ENCODE peak calls at places on chromosomes 5 and 9, in ten cellular contexts. V, K, J, Z, C, E, F, P, O and I are unnamed samples.

GRCh38 chr9:89473762-89474469 is 24.0 kb downstream of the SEMA4D start:
- DNase-seq in K (no peak), V (peak; percentile 43), O (no peak), J (no peak), Z (peak; percentile 27), C (peak; percentile 47), P (peak; percentile 30), F (no peak), E (no peak), I (no peak)

GRCh38 chr9:72585737-72586136 is 64.3 kb downstream of the TMC1 start:
- DNase-seq in C (no peak), E (no peak), K (no peak), P (no peak), V (no peak), F (no peak), O (peak; percentile 76), Z (peak; percentile 63), J (no peak), I (no peak)

GRCh38 chr5:142900926-142901325 is 130.7 kb downstream of the ARHGAP26 start:
- DNase-seq in F (no peak), Z (peak; percentile 39), K (no peak), J (no peak), C (peak; percentile 38), P (no peak), O (peak; percentile 81), V (peak; percentile 60), E (no peak), I (no peak)

GRCh38 chr5:124888050-124888506 is 141.6 kb upstream of the ZNF608 start:
- DNase-seq in O (no peak), E (no peak), C (peak; percentile 32), J (peak; percentile 59), P (no peak), K (no peak), V (no peak), Z (no peak), F (no peak), I (no peak)

GRCh38 chr9:124818431-124819281 is 34.6 kb upstream of the WDR38 start:
- DNase-seq in F (peak; percentile 55), Z (peak; percentile 23), V (peak; percentile 35), C (peak; percentile 69), K (no peak), O (peak; percentile 96), E (peak; percentile 39), P (no peak), J (peak; percentile 62), I (peak; percentile 56)

GRCh38 chr5:186091-187041 is 4.9 kb upstream of the LRRC14B start:
- DNase-seq in C (no peak), J (no peak), O (no peak), Z (no peak), P (no peak), K (no peak), F (peak; percentile 25), V (no peak), E (no peak), I (no peak)

GRCh38 chr9:79667716-79668458 is 96.1 kb downstream of the TLE4 start:
- DNase-seq in V (no peak), F (no peak), K (no peak), C (no peak), O (no peak), E (no peak), P (no peak), J (no peak), Z (no peak), I (no peak)

GRCh38 chr5:143143973-143144372 is 259.5 kb downstream of the NR3C1 start:
- DNase-seq in K (no peak), V (peak; percentile 78), C (no peak), F (no peak), O (peak; percentile 61), E (no peak), Z (no peak), P (no peak), J (no peak), I (no peak)

GRCh38 chr9:134150557-134151214 is 13.7 kb downstream of the RNU6ATAC start:
- DNase-seq in V (no peak), K (no peak), F (no peak), Z (no peak), P (no peak), O (no peak), C (no peak), J (no peak), E (no peak), I (no peak)

GRCh38 chr9:134149380-134149779 is 13.5 kb downstream of the WDR5 start:
- DNase-seq in P (no peak), F (no peak), J (no peak), O (no peak), V (no peak), C (no peak), E (no peak), Z (no peak), K (no peak), I (no peak)

GRCh38 chr9:134145262-134145661 is 9.4 kb downstream of the WDR5 start:
- DNase-seq in O (no peak), V (no peak), J (no peak), F (no peak), E (no peak), P (no peak), Z (no peak), C (no peak), K (no peak), I (no peak)

GRCh38 chr9:134144801-134145200 is 8.9 kb downstream of the WDR5 start:
- DNase-seq in F (no peak), Z (no peak), V (no peak), J (no peak), C (no peak), O (no peak), K (no peak), E (no peak), P (no peak), I (no peak)

DNA sequence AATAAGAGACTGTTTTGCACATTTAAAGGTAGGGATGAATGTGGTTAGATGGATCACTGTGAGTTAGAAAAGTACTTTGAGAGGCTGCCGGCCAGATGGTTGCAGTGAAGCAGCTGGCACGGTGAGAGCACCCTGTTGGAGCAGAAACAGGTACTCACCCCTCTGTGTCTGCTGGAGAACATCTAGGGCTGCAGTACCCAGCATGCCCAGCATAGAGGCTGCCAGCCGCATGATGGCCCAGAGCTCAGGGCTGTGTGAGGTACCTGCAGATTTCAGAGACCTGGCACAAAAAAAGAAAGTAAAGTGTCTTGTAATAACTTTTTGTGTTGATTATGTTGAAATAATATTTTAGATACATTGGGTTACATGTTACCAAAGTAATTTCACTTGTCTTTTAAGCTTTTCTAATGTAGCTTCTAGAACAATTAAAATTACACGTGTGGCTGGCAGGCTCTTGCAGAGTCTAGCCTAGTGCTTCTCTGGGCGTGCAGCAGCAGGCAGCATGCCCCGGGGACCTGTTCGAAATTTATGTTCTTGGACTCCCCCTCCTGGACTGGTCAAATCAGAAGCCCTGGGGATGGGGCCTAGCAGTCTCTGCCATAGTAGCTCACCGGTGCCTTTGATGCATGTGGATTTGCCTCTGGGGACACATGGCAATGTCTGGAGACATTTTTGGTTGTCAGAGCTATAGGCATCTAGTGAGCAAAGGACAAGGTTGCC is 11.1 kb downstream of the WDR5 start:
- DNase-seq in E (no peak), P (no peak), F (no peak), J (no peak), V (no peak), O (peak; percentile 66), K (no peak), C (no peak), Z (no peak), I (no peak)
- TF ChIP-seq CTCF in E (no peak), P (no peak), F (no peak), J (no peak), V (no peak), O (peak; percentile 47), K (no peak), C (no peak), Z (no peak), I (peak; percentile 11)

DNA sequence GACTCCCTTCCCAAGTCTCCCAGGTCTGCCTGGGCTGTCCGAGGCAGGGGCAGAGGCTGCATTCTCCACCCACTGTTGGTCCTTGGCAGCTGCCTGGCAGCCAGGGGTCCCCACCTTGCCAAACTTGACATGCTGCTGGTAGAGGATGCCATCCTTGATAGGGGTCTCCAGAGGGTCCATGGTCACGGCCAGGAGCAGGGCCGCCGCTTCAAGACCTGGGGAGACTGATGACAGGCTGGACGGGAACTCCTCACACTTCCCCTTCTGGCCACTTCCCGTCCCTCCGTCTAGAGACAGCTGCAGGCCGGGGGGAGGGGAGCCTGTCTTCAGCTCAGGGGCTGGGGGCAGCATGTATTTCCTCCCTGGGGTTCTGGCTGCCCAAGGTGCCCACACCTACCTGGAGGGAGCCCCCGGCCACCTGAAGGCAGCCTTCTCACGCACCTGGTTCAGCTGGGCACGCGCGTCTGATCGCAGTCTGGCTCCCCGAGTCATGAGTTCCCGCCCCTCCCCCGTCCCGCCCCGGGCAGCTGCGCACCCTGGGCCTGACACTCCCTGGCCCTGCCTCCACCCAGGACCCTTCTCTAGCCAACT is at the start of gene DOK3:
- DNase-seq in F (peak; percentile 69), V (no peak), O (no peak), K (peak; percentile 74), J (peak; percentile 82), C (no peak), P (peak; percentile 81), Z (no peak), E (peak; percentile 81), I (peak; percentile 78)
- H3K4me3 ChIP-seq in F (peak within 1 kb of the TSS; percentile 19), V (no peak within 1 kb of the TSS), O (no peak within 1 kb of the TSS), K (peak within 1 kb of the TSS; percentile 36), J (peak within 1 kb of the TSS; percentile 77), C (no peak within 1 kb of the TSS), P (peak within 1 kb of the TSS; percentile 42), Z (no peak within 1 kb of the TSS), E (no peak within 1 kb of the TSS), I (peak within 1 kb of the TSS; percentile 81)

DNA sequence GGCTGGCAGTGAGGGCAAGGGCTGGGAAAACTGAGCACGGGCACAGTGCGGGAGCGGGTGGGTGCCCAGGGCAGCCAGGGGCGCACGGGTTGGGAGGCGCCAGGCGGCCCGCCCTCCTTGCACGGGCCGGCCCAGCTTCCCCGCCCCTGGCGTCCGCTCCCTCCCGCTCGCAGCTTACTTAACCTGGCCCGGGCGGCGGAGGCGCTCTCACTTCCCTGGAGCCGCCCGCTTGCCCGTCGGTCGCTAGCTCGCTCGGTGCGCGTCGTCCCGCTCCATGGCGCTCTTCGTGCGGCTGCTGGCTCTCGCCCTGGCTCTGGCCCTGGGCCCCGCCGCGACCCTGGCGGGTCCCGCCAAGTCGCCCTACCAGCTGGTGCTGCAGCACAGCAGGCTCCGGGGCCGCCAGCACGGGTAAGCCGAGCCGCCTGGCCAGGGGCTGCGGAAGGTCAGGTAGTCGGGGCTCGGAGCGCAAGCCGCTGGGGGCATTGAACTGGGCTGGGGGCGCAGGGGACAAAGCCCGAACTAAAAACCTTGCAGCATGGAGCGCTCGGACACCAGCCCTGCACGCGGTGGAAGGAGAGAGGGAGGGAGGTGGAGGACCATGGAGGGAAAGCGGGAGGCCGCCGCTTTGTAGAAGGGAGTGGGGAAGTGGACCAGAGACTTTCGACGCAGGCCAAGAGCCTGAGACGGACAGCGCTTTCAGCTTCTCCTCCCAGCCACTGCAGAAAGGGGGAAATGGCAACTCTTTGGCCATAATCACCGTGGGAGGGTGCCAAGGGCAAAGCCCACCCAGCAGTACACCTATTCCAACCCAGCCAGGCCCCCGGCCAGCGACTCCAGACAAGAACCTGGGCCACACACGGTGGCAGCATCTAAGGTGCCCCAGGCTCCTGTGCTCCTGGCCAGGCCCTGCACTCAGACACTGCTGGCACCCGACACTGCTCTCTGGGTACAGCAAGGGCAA is at the start of gene TGFBI:
- DNase-seq in C (peak; percentile 87), Z (peak; percentile 60), K (peak; percentile 89), E (peak; percentile 73), V (peak; percentile 54), P (peak; percentile 76), F (peak; percentile 87), O (peak; percentile 68), J (no peak), I (no peak)
- TF ChIP-seq CTCF in C (peak; percentile 19), Z (no peak), K (no peak), E (no peak), V (no peak), P (no peak), F (no peak), O (peak; percentile 31), J (no peak), I (no peak)

GRCh38 chr9:129482521-129483466 is 138.1 kb downstream of the C9orf50 start:
- DNase-seq in V (peak; percentile 83), O (peak; percentile 80), F (peak; percentile 88), C (peak; percentile 95), Z (peak; percentile 94), P (peak; percentile 86), J (no peak), E (peak; percentile 81), K (peak; percentile 96), I (no peak)

GRCh38 chr9:129483467-129484324 is 137.2 kb downstream of the C9orf50 start:
- DNase-seq in Z (peak; percentile 87), O (peak; percentile 80), V (peak; percentile 94), K (peak; percentile 97), E (peak; percentile 83), F (peak; percentile 93), J (no peak), C (peak; percentile 93), P (peak; percentile 85), I (no peak)

GRCh38 chr9:129481424-129481823 is 139.5 kb downstream of the C9orf50 start:
- DNase-seq in O (no peak), F (no peak), C (peak; percentile 14), V (no peak), K (no peak), Z (no peak), P (no peak), E (no peak), J (no peak), I (no peak)

GRCh38 chr9:129480705-129481104 is 140.2 kb downstream of the C9orf50 start:
- DNase-seq in J (no peak), K (no peak), F (no peak), O (no peak), Z (no peak), E (no peak), P (no peak), V (no peak), C (peak; percentile 17), I (no peak)

DNA sequence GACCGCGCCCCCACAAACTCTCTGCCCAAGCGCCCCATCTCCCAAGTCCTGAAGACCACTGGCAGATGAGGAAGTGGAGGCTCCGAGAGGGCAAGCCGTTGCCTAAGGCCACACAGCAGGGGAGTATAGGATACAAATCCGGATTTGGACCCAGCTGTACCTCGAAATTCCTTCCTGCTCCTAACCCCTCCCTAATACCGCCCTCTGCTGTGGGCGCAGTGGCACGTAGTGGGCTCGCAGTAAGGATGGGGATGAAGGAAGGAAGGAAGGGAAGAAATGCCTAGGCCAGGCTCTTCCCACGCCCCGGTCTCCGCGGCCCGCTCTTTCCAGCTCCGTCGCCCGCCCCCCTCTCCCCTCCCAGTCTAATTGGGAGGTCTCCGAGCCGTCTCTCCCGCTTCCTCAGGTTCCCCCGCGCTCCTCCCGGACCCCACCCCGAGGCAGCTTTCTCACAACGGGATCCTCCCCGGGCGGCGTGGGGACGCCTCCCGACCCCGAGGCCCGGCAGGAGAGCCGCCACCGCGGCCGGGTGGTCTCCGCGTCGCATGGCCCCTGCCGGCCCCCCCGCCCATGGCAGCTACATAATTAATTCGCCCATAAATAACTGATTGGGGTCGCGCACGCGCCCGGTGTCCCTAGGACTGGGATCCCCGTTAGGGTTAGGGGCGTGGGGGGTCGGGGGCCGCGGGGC is 138.9 kb downstream of the C9orf50 start:
- DNase-seq in Z (no peak), P (no peak), V (peak; percentile 42), E (peak; percentile 64), C (peak; percentile 62), O (no peak), K (peak; percentile 79), F (peak; percentile 69), J (no peak), I (no peak)
- H3K4me3 ChIP-seq in Z (peak overlapping the region; percentile 26), P (peak overlapping the region; percentile 55), V (peak overlapping the region; percentile 20), E (peak overlapping the region; percentile 17), C (peak overlapping the region; percentile 20), O (peak overlapping the region; percentile 46), K (peak overlapping the region; percentile 63), F (peak overlapping the region; percentile 56), J (no peak overlapping the region), I (no peak overlapping the region)